ENCODE peak calls at places on chromosomes 16 and 17, in five cellular contexts. One of them, this sample, is unnamed. For H3K4me1 and H3K36me3, the result is how much of the 10 kb centered on the place peaks cover.

GRCh38 chr16:83356266-83356665 is 451.5 kb upstream of the HSBP1 start:
- DNase-seq in right atrium auricular region: no peak
- DNase-seq in HCT116: peak
- DNase-seq in mesenchymal stem cell: peak
- DNase-seq in endothelial cell of umbilical vein: peak
- DNase-seq in this sample: no peak

GRCh38 chr16:3029499-3030127 is 5.8 kb downstream of the THOC6 start:
- DNase-seq in HCT116: no peak
- DNase-seq in mesenchymal stem cell: no peak
- DNase-seq in right atrium auricular region: no peak
- DNase-seq in endothelial cell of umbilical vein: no peak
- DNase-seq in this sample: no peak

GRCh38 chr16:1789643-1790045 is 3.9 kb downstream of the IGFALS start:
- DNase-seq in HCT116: no peak
- DNase-seq in mesenchymal stem cell: no peak
- DNase-seq in endothelial cell of umbilical vein: no peak
- DNase-seq in right atrium auricular region: no peak
- DNase-seq in this sample: no peak

GRCh38 chr17:7702776-7703175 is 2.2 kb upstream of the EFNB3 start:
- DNase-seq in right atrium auricular region: no peak
- DNase-seq in endothelial cell of umbilical vein: no peak
- DNase-seq in HCT116: no peak
- DNase-seq in mesenchymal stem cell: no peak
- DNase-seq in this sample: no peak

GRCh38 chr17:82497483-82498405 is 21.8 kb upstream of the FOXK2 start:
- DNase-seq in endothelial cell of umbilical vein: peak
- DNase-seq in right atrium auricular region: no peak
- DNase-seq in HCT116: no peak
- DNase-seq in mesenchymal stem cell: peak
- DNase-seq in this sample: peak

GRCh38 chr16:1444730-1445517 is 568 bp upstream of the CCDC154 start:
- DNase-seq in HCT116: no peak
- DNase-seq in right atrium auricular region: no peak
- DNase-seq in endothelial cell of umbilical vein: no peak
- DNase-seq in mesenchymal stem cell: no peak
- DNase-seq in this sample: no peak

GRCh38 chr17:12990041-12990808 is 27.6 kb downstream of the ELAC2 start:
- DNase-seq in mesenchymal stem cell: no peak
- DNase-seq in HCT116: no peak
- DNase-seq in right atrium auricular region: no peak
- DNase-seq in endothelial cell of umbilical vein: no peak
- DNase-seq in this sample: no peak

GRCh38 chr16:70685061-70685937 is 554 bp downstream of the MTSS2 start:
- DNase-seq in mesenchymal stem cell: peak
- DNase-seq in HCT116: no peak
- DNase-seq in endothelial cell of umbilical vein: no peak
- DNase-seq in right atrium auricular region: no peak
- DNase-seq in this sample: peak

GRCh38 chr16:25045696-25046381 is 30.7 kb upstream of the ARHGAP17 start:
- DNase-seq in HCT116: no peak
- DNase-seq in right atrium auricular region: no peak
- DNase-seq in mesenchymal stem cell: peak
- DNase-seq in endothelial cell of umbilical vein: peak
- DNase-seq in this sample: no peak

GRCh38 chr17:63701477-63702222 is 1.7 kb upstream of the LIMD2 start:
- DNase-seq in HCT116: no peak
- DNase-seq in right atrium auricular region: no peak
- DNase-seq in mesenchymal stem cell: no peak
- DNase-seq in endothelial cell of umbilical vein: no peak
- DNase-seq in this sample: no peak

GRCh38 chr17:17119533-17119932 is 77.3 kb downstream of the MPRIP start:
- DNase-seq in endothelial cell of umbilical vein: peak
- DNase-seq in mesenchymal stem cell: peak
- DNase-seq in right atrium auricular region: no peak
- DNase-seq in HCT116: no peak
- DNase-seq in this sample: no peak

GRCh38 chr16:51402785-51403184 is 251.7 kb upstream of the SALL1 start:
- DNase-seq in endothelial cell of umbilical vein: no peak
- DNase-seq in mesenchymal stem cell: no peak
- DNase-seq in HCT116: no peak
- DNase-seq in right atrium auricular region: no peak
- DNase-seq in this sample: no peak

GRCh38 chr17:79027274-79027924 is 3.4 kb downstream of the C1QTNF1 start:
- DNase-seq in HCT116: no peak
- DNase-seq in endothelial cell of umbilical vein: no peak
- DNase-seq in mesenchymal stem cell: no peak
- DNase-seq in right atrium auricular region: no peak
- DNase-seq in this sample: no peak

GRCh38 chr16:24497405-24497804 is 42.0 kb upstream of the RBBP6 start:
- DNase-seq in HCT116: no peak
- DNase-seq in endothelial cell of umbilical vein: no peak
- DNase-seq in right atrium auricular region: no peak
- DNase-seq in mesenchymal stem cell: no peak
- DNase-seq in this sample: no peak

GRCh38 chr17:65371702-65372101 is 189.7 kb downstream of the AXIN2 start:
- DNase-seq in right atrium auricular region: peak
- DNase-seq in endothelial cell of umbilical vein: no peak
- DNase-seq in HCT116: no peak
- DNase-seq in mesenchymal stem cell: no peak
- DNase-seq in this sample: no peak

GRCh38 chr17:40727447-40728231 is 24.1 kb upstream of the KRT24 start:
- DNase-seq in endothelial cell of umbilical vein: no peak
- DNase-seq in HCT116: no peak
- DNase-seq in mesenchymal stem cell: peak
- DNase-seq in right atrium auricular region: no peak
- DNase-seq in this sample: no peak

GRCh38 chr16:81836279-81837054 is 57.4 kb downstream of the PLCG2 start:
- DNase-seq in right atrium auricular region: no peak
- DNase-seq in mesenchymal stem cell: no peak
- DNase-seq in HCT116: peak
- DNase-seq in endothelial cell of umbilical vein: no peak
- DNase-seq in this sample: no peak

GRCh38 chr17:31678431-31678830 is 180.6 kb downstream of the COPRS start:
- DNase-seq in right atrium auricular region: no peak
- DNase-seq in mesenchymal stem cell: peak
- DNase-seq in endothelial cell of umbilical vein: no peak
- DNase-seq in HCT116: no peak
- DNase-seq in this sample: no peak

GRCh38 chr16:12906271-12906670 is 4.9 kb downstream of the SHISA9 start:
- DNase-seq in HCT116: no peak
- DNase-seq in endothelial cell of umbilical vein: no peak
- DNase-seq in right atrium auricular region: no peak
- DNase-seq in mesenchymal stem cell: no peak
- DNase-seq in this sample: no peak

GRCh38 chr16:69344171-69344570 is 4.6 kb downstream of the NIP7 start:
- DNase-seq in mesenchymal stem cell: no peak
- DNase-seq in right atrium auricular region: no peak
- DNase-seq in endothelial cell of umbilical vein: no peak
- DNase-seq in HCT116: no peak
- DNase-seq in this sample: no peak

GRCh38 chr16:56362706-56363105 is 62.6 kb downstream of the AMFR start:
- DNase-seq in mesenchymal stem cell: no peak
- DNase-seq in HCT116: no peak
- DNase-seq in right atrium auricular region: peak
- DNase-seq in endothelial cell of umbilical vein: no peak
- DNase-seq in this sample: peak

GRCh38 chr17:21289902-21290571 is 5.5 kb downstream of the MAP2K3 start:
- DNase-seq in right atrium auricular region: no peak
- DNase-seq in HCT116: no peak
- DNase-seq in mesenchymal stem cell: no peak
- DNase-seq in endothelial cell of umbilical vein: no peak
- DNase-seq in this sample: peak

GRCh38 chr17:72187544-72187943 is 66.7 kb downstream of the SOX9 start:
- DNase-seq in endothelial cell of umbilical vein: no peak
- DNase-seq in mesenchymal stem cell: no peak
- DNase-seq in right atrium auricular region: peak
- DNase-seq in HCT116: no peak
- DNase-seq in this sample: no peak

GRCh38 chr16:13348416-13348815 is 447.0 kb downstream of the SHISA9 start:
- DNase-seq in mesenchymal stem cell: no peak
- DNase-seq in endothelial cell of umbilical vein: no peak
- DNase-seq in right atrium auricular region: no peak
- DNase-seq in HCT116: no peak
- DNase-seq in this sample: no peak

GRCh38 chr17:49456172-49456965 is 38.7 kb upstream of the NGFR start:
- DNase-seq in HCT116: no peak
- DNase-seq in mesenchymal stem cell: peak
- DNase-seq in right atrium auricular region: no peak
- DNase-seq in endothelial cell of umbilical vein: no peak
- DNase-seq in this sample: no peak
- H3K27ac ChIP-seq in HCT116: no peak
- H3K27ac ChIP-seq in mesenchymal stem cell: no peak
- H3K27ac ChIP-seq in right atrium auricular region: no peak
- H3K27ac ChIP-seq in endothelial cell of umbilical vein: no peak
- H3K27ac ChIP-seq in this sample: no peak

DNA sequence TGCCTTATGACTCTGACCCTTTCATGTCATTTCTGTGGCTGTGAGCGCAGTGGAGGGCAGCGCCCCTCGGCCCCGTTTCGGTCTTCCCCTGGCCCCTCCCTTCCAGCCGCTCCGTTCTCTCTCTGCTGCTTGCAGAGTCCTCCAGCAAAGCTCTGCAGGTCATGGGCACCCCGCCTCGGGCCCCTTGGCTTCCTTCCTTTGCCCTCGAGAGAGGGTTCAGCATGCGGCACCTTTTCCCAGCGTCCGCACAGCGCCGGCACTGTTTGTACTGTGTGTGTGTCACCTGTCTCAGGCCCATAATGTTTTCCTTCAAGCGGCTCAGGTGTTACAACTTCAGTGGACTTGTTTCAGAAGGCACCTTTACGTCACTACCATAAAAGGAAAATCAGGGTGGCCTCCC is 98.5 kb downstream of the RAP1GAP2 start:
- DNase-seq in mesenchymal stem cell: no peak
- DNase-seq in right atrium auricular region: no peak
- DNase-seq in HCT116: no peak
- DNase-seq in endothelial cell of umbilical vein: no peak
- DNase-seq in this sample: no peak
- H3K4me1 ChIP-seq in mesenchymal stem cell: under half
- H3K4me1 ChIP-seq in right atrium auricular region: under half
- H3K4me1 ChIP-seq in HCT116: half or more
- H3K4me1 ChIP-seq in endothelial cell of umbilical vein: under half
- H3K4me1 ChIP-seq in this sample: under half

DNA sequence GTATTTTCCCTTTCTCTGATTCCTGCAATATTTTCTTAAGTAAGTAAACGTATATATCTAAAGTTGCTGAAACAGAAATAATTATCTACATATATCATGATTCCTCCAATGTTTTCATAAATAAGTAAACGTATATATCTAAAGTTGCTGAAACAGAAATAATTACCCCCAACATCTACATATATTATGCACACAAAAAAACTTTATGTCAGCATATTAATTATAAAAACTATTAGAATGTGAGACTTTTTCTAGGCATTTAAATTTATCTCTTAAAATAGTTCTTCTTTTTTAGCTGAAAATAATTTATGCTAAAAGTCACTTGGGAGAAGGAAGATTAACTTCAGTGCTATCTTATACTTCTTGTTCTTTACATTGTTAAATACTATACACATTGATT is 88.5 kb downstream of the WNT3 start:
- DNase-seq in HCT116: no peak
- DNase-seq in right atrium auricular region: no peak
- DNase-seq in endothelial cell of umbilical vein: no peak
- DNase-seq in mesenchymal stem cell: no peak
- DNase-seq in this sample: no peak
- H3K36me3 ChIP-seq in HCT116: under half
- H3K36me3 ChIP-seq in right atrium auricular region: under half
- H3K36me3 ChIP-seq in endothelial cell of umbilical vein: under half
- H3K36me3 ChIP-seq in mesenchymal stem cell: half or more
- H3K36me3 ChIP-seq in this sample: under half

GRCh38 chr17:2954898-2955445 is 108.4 kb downstream of the OR1D5 start:
- DNase-seq in endothelial cell of umbilical vein: peak
- DNase-seq in mesenchymal stem cell: peak
- DNase-seq in HCT116: peak
- DNase-seq in right atrium auricular region: no peak
- DNase-seq in this sample: no peak

GRCh38 chr17:2958706-2959222 is 104.6 kb downstream of the OR1D5 start:
- DNase-seq in HCT116: no peak
- DNase-seq in right atrium auricular region: no peak
- DNase-seq in endothelial cell of umbilical vein: no peak
- DNase-seq in mesenchymal stem cell: no peak
- DNase-seq in this sample: no peak

GRCh38 chr17:2957631-2958286 is 105.6 kb downstream of the OR1D5 start:
- DNase-seq in right atrium auricular region: no peak
- DNase-seq in mesenchymal stem cell: no peak
- DNase-seq in HCT116: no peak
- DNase-seq in endothelial cell of umbilical vein: no peak
- DNase-seq in this sample: no peak

GRCh38 chr17:2959371-2960130 is 103.9 kb downstream of the OR1D5 start:
- DNase-seq in mesenchymal stem cell: no peak
- DNase-seq in HCT116: no peak
- DNase-seq in right atrium auricular region: no peak
- DNase-seq in endothelial cell of umbilical vein: no peak
- DNase-seq in this sample: no peak

DNA sequence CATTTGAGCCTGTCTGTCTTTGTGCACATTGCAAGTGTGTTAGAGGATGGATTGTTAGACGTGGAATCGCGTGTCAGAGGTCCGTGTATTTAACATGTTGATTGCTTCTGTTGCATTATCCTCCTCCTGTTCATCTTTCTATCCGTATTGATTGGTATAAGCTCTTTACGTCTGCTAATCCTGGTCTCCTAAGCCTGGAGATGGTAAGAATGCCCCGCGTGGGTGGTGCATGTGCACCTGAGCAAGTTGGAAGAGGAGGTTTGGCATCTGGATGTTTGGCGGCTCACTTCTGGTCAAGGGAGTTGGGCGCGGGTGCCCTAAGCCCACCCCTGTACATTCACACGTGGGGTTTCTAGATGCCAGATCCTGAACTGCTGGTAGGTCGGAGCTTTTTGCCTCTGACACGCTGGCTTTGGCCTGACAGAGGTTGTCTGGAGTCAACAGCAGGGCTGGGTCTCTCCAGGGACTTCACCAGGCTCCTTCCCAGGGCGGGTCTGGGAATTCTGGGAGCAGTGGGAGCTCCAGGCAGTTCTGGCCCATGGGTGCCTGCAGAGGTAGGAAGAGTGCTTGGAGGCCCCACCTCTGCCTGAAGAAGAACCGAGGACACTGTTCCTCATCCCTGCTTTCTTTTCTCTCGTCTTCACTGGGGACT is 107.3 kb downstream of the OR1D5 start:
- DNase-seq in HCT116: no peak
- DNase-seq in endothelial cell of umbilical vein: no peak
- DNase-seq in mesenchymal stem cell: no peak
- DNase-seq in right atrium auricular region: no peak
- DNase-seq in this sample: no peak
- H3K27ac ChIP-seq in HCT116: no peak
- H3K27ac ChIP-seq in endothelial cell of umbilical vein: peak
- H3K27ac ChIP-seq in mesenchymal stem cell: no peak
- H3K27ac ChIP-seq in right atrium auricular region: peak
- H3K27ac ChIP-seq in this sample: no peak

This sample was measured in gastrocnemius medialis.